ENCODE peak calls at places on chromosomes 6 and 20, in four cellular contexts. F, B, Q and H are unnamed samples.

GRCh38 chr20:47541355-47541922 is 39.8 kb downstream of the NCOA3 start:
- DNase-seq in F (no peak), B (no peak), Q (no peak), H (no peak)

GRCh38 chr6:24549158-24549557 is 54.4 kb downstream of the ALDH5A1 start:
- DNase-seq in F (no peak), B (no peak), Q (no peak), H (no peak)

GRCh38 chr6:165181951-165182414 is 127.4 kb downstream of the C6orf118 start:
- DNase-seq in F (no peak), B (no peak), Q (no peak), H (no peak)

GRCh38 chr6:446418-447366 is 55.1 kb downstream of the IRF4 start:
- DNase-seq in F (no peak), B (peak; percentile 83), Q (no peak), H (no peak)

GRCh38 chr20:2742934-2743559 is 50.5 kb downstream of the EBF4 start:
- DNase-seq in F (peak; percentile 53), B (peak; percentile 76), Q (no peak), H (peak; percentile 63)

GRCh38 chr20:49510562-49511117 is 28.2 kb upstream of the KCNB1 start:
- DNase-seq in F (no peak), B (peak; percentile 59), Q (peak; percentile 94), H (no peak)

GRCh38 chr6:129340983-129341382 is 369.0 kb downstream of the ARHGAP18 start:
- DNase-seq in F (no peak), B (no peak), Q (no peak), H (no peak)

GRCh38 chr20:52190437-52191131 is 995 bp downstream of the ZFP64 start:
- DNase-seq in F (peak; percentile 74), B (peak; percentile 65), Q (peak; percentile 23), H (peak; percentile 34)

GRCh38 chr20:47501117-47501482 is 587 bp upstream of the NCOA3 start:
- DNase-seq in F (no peak), B (no peak), Q (no peak), H (no peak)

GRCh38 chr6:135062735-135063134 is 8.1 kb upstream of the HBS1L start:
- DNase-seq in F (peak; percentile 54), B (no peak), Q (no peak), H (no peak)

GRCh38 chr6:157688960-157689599 is 134.0 kb upstream of the SNX9 start:
- DNase-seq in F (no peak), B (peak; percentile 56), Q (no peak), H (peak; percentile 65)

GRCh38 chr6:48613221-48613949 is 502.4 kb upstream of the PTCHD4 start:
- DNase-seq in F (no peak), B (no peak), Q (no peak), H (no peak)

GRCh38 chr20:49914310-49915117 is 815 bp downstream of the SPATA2 start:
- DNase-seq in F (peak; percentile 31), B (peak; percentile 58), Q (no peak), H (no peak)

GRCh38 chr20:63699466-63700198 is 3.2 kb downstream of the TNFRSF6B start:
- DNase-seq in F (no peak), B (no peak), Q (peak; percentile 25), H (no peak)

GRCh38 chr20:47212606-47213207 is 143.8 kb downstream of the ZMYND8 start:
- DNase-seq in F (no peak), B (no peak), Q (no peak), H (no peak)

GRCh38 chr6:9161731-9162130 is 726.4 kb upstream of the SLC35B3 start:
- DNase-seq in F (no peak), B (no peak), Q (no peak), H (no peak)

GRCh38 chr6:96059586-96059985 is 43.8 kb downstream of the FUT9 start:
- DNase-seq in F (no peak), B (no peak), Q (no peak), H (no peak)

GRCh38 chr20:49579874-49580817 is 12.2 kb upstream of the PTGIS start:
- DNase-seq in F (no peak), B (no peak), Q (peak; percentile 81), H (no peak)

GRCh38 chr6:1679691-1680068 is 70.0 kb downstream of the FOXC1 start:
- DNase-seq in F (no peak), B (no peak), Q (no peak), H (no peak)

GRCh38 chr6:39451831-39452230 is 129.3 kb upstream of the KCNK16 start:
- DNase-seq in F (no peak), B (no peak), Q (no peak), H (no peak)

GRCh38 chr6:33428891-33429744 is 9.3 kb downstream of the SYNGAP1 start:
- DNase-seq in F (no peak), B (no peak), Q (no peak), H (no peak)

GRCh38 chr6:47144306-47144705 is 102.2 kb upstream of the ADGRF1 start:
- DNase-seq in F (no peak), B (no peak), Q (no peak), H (no peak)

GRCh38 chr6:81844686-81845085 is 92.2 kb upstream of the TENT5A start:
- DNase-seq in F (no peak), B (no peak), Q (no peak), H (no peak)

GRCh38 chr6:169865346-169866139 is 114.1 kb downstream of the ERMARD start:
- DNase-seq in F (no peak), B (no peak), Q (no peak), H (peak; percentile 19)

GRCh38 chr6:131937703-131938631 is 13.2 kb downstream of the CCN2 start:
- DNase-seq in F (no peak), B (no peak), Q (peak; percentile 21), H (no peak)

GRCh38 chr6:43869091-43869710 is 99.2 kb downstream of the VEGFA start:
- DNase-seq in F (no peak), B (no peak), Q (no peak), H (no peak)

GRCh38 chr6:18260448-18261106 is 3.8 kb downstream of the DEK start:
- DNase-seq in F (peak; percentile 29), B (no peak), Q (no peak), H (no peak)

GRCh38 chr6:100901582-100901981 is 20.5 kb upstream of the ASCC3 start:
- DNase-seq in F (no peak), B (no peak), Q (no peak), H (no peak)

GRCh38 chr20:23139524-23139923 is 53.4 kb upstream of the CD93 start:
- DNase-seq in F (no peak), B (peak; percentile 9), Q (no peak), H (no peak)

GRCh38 chr20:23143098-23143497 is 57.0 kb upstream of the CD93 start:
- DNase-seq in F (no peak), B (peak; percentile 76), Q (no peak), H (peak; percentile 54)

GRCh38 chr20:23142162-23143050 is 56.3 kb upstream of the CD93 start:
- DNase-seq in F (no peak), B (no peak), Q (no peak), H (no peak)

GRCh38 chr20:23141016-23141415 is 54.9 kb upstream of the CD93 start:
- DNase-seq in F (no peak), B (no peak), Q (no peak), H (no peak)

GRCh38 chr20:23141450-23142161 is 55.5 kb upstream of the CD93 start:
- DNase-seq in F (no peak), B (no peak), Q (no peak), H (no peak)
- H3K4me1 ChIP-seq in F (no peaks in the 10 kb centered on the region), B (no peaks in the 10 kb centered on the region), Q (no peaks in the 10 kb centered on the region), H (peaks cover 8% of the 10 kb centered on the region)

DNA sequence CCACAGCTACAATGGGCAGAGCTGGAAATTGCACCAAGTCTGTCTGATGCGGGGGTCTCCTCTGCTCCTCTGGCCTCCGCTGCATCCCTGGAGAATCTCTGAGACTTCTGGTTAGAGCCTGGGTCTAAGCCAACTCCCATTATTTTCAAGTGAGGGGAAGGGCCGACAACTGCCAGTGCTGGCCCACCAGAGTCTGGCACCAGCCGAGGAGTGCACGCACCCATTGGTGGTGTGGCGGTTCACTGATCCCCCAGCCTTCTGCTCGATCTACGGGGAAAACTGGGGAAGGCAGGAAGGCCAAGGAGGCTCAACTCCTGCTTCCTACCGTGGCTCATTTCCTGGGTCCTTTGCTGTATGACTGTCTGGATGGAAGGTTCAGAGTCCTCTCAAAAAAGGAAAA is 6.2 kb downstream of the NQO2 start:
- DNase-seq in F (no peak), B (no peak), Q (no peak), H (no peak)
- H3K4me1 ChIP-seq in F (peaks cover 7% of the 10 kb centered on the region), B (peaks cover 6% of the 10 kb centered on the region), Q (no peaks in the 10 kb centered on the region), H (peaks cover 4% of the 10 kb centered on the region)

GRCh38 chr6:158789115-158789917 is 29.9 kb downstream of the EZR start:
- DNase-seq in F (no peak), B (peak; percentile 85), Q (no peak), H (peak; percentile 28)
- H3K4me1 ChIP-seq in F (peaks cover 6% of the 10 kb centered on the region), B (peaks cover 11% of the 10 kb centered on the region), Q (no peaks in the 10 kb centered on the region), H (peaks cover 32% of the 10 kb centered on the region)

DNA sequence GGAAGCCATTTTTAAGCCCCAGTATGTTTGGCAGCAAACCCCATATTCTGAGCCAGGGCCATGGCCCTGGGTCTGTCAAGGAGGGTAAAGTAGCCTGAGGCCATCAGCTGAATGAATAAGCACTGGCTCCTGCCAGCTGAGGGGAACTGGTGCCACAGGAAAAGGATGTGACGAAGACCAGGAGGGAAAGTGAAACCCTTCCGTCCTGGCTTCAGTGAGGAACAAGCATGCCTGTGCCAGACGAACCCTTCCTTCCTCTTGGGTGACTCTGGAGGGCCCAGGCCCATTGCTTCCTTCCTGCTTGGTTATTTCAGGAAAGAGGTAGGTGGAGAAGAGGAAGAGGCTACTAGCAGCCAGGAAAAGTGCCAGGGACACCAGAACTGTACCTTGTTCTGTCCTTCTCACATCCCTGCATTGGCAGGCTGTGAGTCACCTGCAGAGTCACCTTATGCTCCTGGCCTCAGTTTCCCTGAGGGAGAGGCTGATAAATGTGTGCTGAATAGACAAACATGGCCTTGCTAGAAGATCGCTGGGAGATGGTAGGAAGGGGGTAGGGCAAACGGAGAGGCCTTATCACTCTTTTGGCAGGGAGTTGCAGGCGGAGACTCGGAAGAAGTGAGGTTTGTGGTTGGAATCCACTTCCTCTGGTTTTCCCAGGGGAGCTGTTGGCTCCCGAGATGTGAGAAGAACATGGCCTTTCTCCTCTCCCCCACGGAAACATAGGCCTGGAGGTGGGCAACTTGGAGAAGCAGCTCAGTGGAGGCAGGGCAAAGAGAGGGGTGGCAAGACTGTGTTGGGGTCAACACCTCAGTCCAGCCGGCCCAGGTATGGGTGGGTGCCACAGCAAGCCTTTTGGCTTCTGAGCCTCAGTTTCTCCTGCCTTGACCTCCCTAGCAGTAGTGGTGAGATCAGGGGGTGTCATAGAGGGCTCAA is 37.4 kb downstream of the COX4I2 start:
- DNase-seq in F (peak; percentile 60), B (peak; percentile 86), Q (peak; percentile 36), H (peak; percentile 71)
- H3K4me1 ChIP-seq in F (peaks cover 67% of the 10 kb centered on the region), B (peaks cover 13% of the 10 kb centered on the region), Q (no peaks in the 10 kb centered on the region), H (peaks cover 74% of the 10 kb centered on the region)

GRCh38 chr20:62506087-62506486 is 30.3 kb upstream of the GATA5 start:
- DNase-seq in F (no peak), B (no peak), Q (no peak), H (no peak)
- H3K4me1 ChIP-seq in F (no peaks in the 10 kb centered on the region), B (peaks cover 5% of the 10 kb centered on the region), Q (no peaks in the 10 kb centered on the region), H (no peaks in the 10 kb centered on the region)

GRCh38 chr20:10632681-10633509 is 40.9 kb downstream of the JAG1 start:
- DNase-seq in F (no peak), B (no peak), Q (no peak), H (no peak)

GRCh38 chr20:10634683-10635411 is 39.0 kb downstream of the JAG1 start:
- DNase-seq in F (no peak), B (no peak), Q (no peak), H (no peak)

GRCh38 chr20:10633708-10634107 is 40.1 kb downstream of the JAG1 start:
- DNase-seq in F (no peak), B (no peak), Q (no peak), H (no peak)

GRCh38 chr20:10635476-10636208 is 38.2 kb downstream of the JAG1 start:
- DNase-seq in F (no peak), B (no peak), Q (no peak), H (no peak)

GRCh38 chr20:10634190-10634589 is 39.6 kb downstream of the JAG1 start:
- DNase-seq in F (no peak), B (no peak), Q (no peak), H (no peak)
- H3K4me1 ChIP-seq in F (no peaks in the 10 kb centered on the region), B (no peaks in the 10 kb centered on the region), Q (no peaks in the 10 kb centered on the region), H (peaks cover 44% of the 10 kb centered on the region)

GRCh38 chr6:5138995-5139827 is 54.1 kb downstream of the PPP1R3G start:
- DNase-seq in F (no peak), B (no peak), Q (no peak), H (no peak)
- H3K4me1 ChIP-seq in F (no peaks in the 10 kb centered on the region), B (no peaks in the 10 kb centered on the region), Q (no peaks in the 10 kb centered on the region), H (no peaks in the 10 kb centered on the region)